ENCODE peak calls at places on chromosomes 2 and 18, in four cellular contexts. Q, T, K and Y are unnamed samples.

GRCh38 chr2:94987074-94988020 is 38.2 kb upstream of the MAL start:
- DNase-seq in Q (no peak), T (no peak), K (no peak), Y (no peak)

GRCh38 chr18:34976899-34977786 is 64.1 kb upstream of the MAPRE2 start:
- DNase-seq in Q (no peak), T (peak), K (peak), Y (peak)

GRCh38 chr2:56287974-56288373 is 104.2 kb downstream of the CCDC85A start:
- DNase-seq in Q (peak), T (no peak), K (no peak), Y (no peak)

GRCh38 chr2:12613137-12613912 is 103.4 kb upstream of the TRIB2 start:
- DNase-seq in Q (no peak), T (peak), K (no peak), Y (no peak)

GRCh38 chr2:228827056-228827455 is 444.0 kb downstream of the PID1 start:
- DNase-seq in Q (no peak), T (no peak), K (no peak), Y (no peak)

GRCh38 chr2:34012728-34013302 is 413.7 kb upstream of the FAM98A start:
- DNase-seq in Q (peak), T (peak), K (no peak), Y (peak)

GRCh38 chr2:145595296-145595695 is 1075.4 kb upstream of the ZEB2 start:
- DNase-seq in Q (no peak), T (no peak), K (no peak), Y (no peak)

GRCh38 chr2:30455339-30455738 is 8.3 kb downstream of the LCLAT1 start:
- DNase-seq in Q (no peak), T (no peak), K (no peak), Y (no peak)

GRCh38 chr2:161138429-161138828 is 21.8 kb upstream of the TANK start:
- DNase-seq in Q (no peak), T (no peak), K (no peak), Y (no peak)

GRCh38 chr2:240134956-240135520 is 1.1 kb downstream of the COPS9 start:
- DNase-seq in Q (no peak), T (no peak), K (peak), Y (no peak)

GRCh38 chr2:128562471-128563347 is 244.0 kb upstream of the HS6ST1 start:
- DNase-seq in Q (no peak), T (no peak), K (no peak), Y (no peak)

GRCh38 chr2:9424447-9425164 is 1.2 kb downstream of the CPSF3 start:
- DNase-seq in Q (no peak), T (no peak), K (no peak), Y (no peak)

GRCh38 chr2:136319227-136319626 is 201.3 kb upstream of the CXCR4 start:
- DNase-seq in Q (no peak), T (no peak), K (no peak), Y (no peak)

GRCh38 chr2:34836361-34836760 is 1237.3 kb upstream of the FAM98A start:
- DNase-seq in Q (no peak), T (no peak), K (no peak), Y (no peak)

GRCh38 chr2:189517847-189518535 is 62.6 kb downstream of the SLC40A1 start:
- DNase-seq in Q (no peak), T (no peak), K (no peak), Y (no peak)

GRCh38 chr18:36693931-36694661 is 134.7 kb downstream of the TPGS2 start:
- DNase-seq in Q (no peak), T (no peak), K (no peak), Y (peak)

GRCh38 chr2:103739216-103739615 is 977.4 kb downstream of the TMEM182 start:
- DNase-seq in Q (no peak), T (no peak), K (no peak), Y (no peak)

GRCh38 chr2:47654790-47655562 is 128.0 kb upstream of the MSH6 start:
- DNase-seq in Q (no peak), T (peak), K (no peak), Y (no peak)
- H3K4me3 ChIP-seq in Q (no peak), T (no peak), K (no peak), Y (no peak)

GRCh38 chr2:51710222-51710621 is 678.3 kb upstream of the NRXN1 start:
- DNase-seq in Q (peak), T (peak), K (no peak), Y (peak)
- TF ChIP-seq CTCF in Q (no peak), T (peak), K (no peak), Y (peak)

DNA sequence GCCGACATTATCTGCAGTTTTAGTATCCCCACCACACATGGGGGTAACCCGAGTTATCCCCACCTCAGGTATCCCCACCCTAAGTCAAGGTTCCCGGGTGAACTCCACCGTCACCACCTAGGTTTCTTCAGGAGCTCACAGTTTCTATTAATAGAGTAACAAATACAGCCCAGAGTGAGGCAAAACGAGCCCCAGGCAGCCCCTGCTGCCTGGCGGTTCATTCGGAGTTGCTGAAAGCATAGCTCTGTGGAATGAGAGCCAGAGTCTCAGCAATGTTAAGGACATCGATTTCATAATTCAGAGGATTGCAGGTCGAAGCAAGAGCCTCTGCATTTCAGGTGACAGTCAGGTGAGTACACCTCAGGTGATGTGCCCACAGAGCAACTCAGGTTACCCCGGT is 10.7 kb downstream of the SATB2 start:
- DNase-seq in Q (no peak), T (no peak), K (no peak), Y (no peak)
- H3K27ac ChIP-seq in Q (no peak), T (no peak), K (no peak), Y (no peak)

GRCh38 chr2:36534275-36534799 is 63.6 kb downstream of the FEZ2 start:
- DNase-seq in Q (no peak), T (no peak), K (no peak), Y (no peak)

GRCh38 chr2:36530178-36530982 is 67.6 kb downstream of the FEZ2 start:
- DNase-seq in Q (no peak), T (no peak), K (no peak), Y (no peak)

GRCh38 chr2:36528761-36529392 is 69.1 kb downstream of the FEZ2 start:
- DNase-seq in Q (no peak), T (no peak), K (no peak), Y (no peak)

GRCh38 chr2:36528274-36528673 is 69.7 kb downstream of the FEZ2 start:
- DNase-seq in Q (no peak), T (no peak), K (no peak), Y (no peak)

DNA sequence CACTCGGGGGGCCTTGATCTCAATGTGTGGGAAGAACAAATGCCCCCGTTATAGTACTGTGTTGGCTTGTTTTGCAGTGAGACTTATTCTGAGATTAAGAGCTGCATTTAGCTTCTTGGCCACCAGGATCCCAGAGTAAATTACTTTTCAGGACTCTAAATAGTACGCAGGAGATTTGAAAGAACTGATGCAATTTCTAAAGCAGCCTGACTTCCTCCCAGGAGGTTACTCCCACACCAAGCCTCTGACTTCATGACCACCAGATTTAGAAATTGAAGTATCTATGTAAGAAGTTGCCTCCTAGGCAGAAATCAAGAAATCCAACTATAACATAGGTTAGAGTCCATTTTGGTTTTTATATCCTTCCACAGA is 67.0 kb downstream of the FEZ2 start:
- DNase-seq in Q (no peak), T (peak), K (no peak), Y (no peak)
- H3K4me3 ChIP-seq in Q (no peak), T (no peak), K (no peak), Y (no peak)

GRCh38 chr18:51197661-51198424 is at the start of gene MEX3C:
- DNase-seq in Q (peak), T (peak), K (peak), Y (peak)
- TF ChIP-seq CTCF in Q (peak), T (no peak), K (peak), Y (peak)